ENCODE peak calls at places on chromosome 13, in ten cellular contexts. Z, B, G, F, X, N, T, D, A and W are unnamed samples. For H3K9me3, the result is how much of the 10 kb centered on the place peaks cover.

GRCh38 chr13:98937911-98938381 is 39.9 kb downstream of the DOCK9 start:
- DNase-seq in N (no peak), X (peak), D (no peak), G (no peak), F (no peak), A (no peak), T (no peak), B (no peak), Z (no peak), W (no peak)

GRCh38 chr13:38872693-38873092 is 117.9 kb downstream of the STOML3 start:
- DNase-seq in X (peak), F (peak), B (no peak), T (no peak), D (peak), N (peak), G (peak), A (no peak), Z (no peak), W (no peak)

GRCh38 chr13:41405367-41405766 is 52.0 kb upstream of the RGCC start:
- DNase-seq in F (no peak), D (no peak), T (no peak), X (no peak), B (no peak), G (no peak), Z (no peak), A (no peak), N (no peak), W (no peak)

GRCh38 chr13:83498486-83499190 is 383.6 kb downstream of the SLITRK1 start:
- DNase-seq in G (no peak), N (no peak), F (no peak), T (no peak), D (no peak), A (no peak), B (no peak), X (peak), Z (no peak), W (no peak)

GRCh38 chr13:46613409-46614049 is 60.6 kb downstream of the LRCH1 start:
- DNase-seq in F (no peak), N (no peak), X (peak), G (no peak), D (no peak), A (no peak), Z (no peak), B (no peak), T (no peak), W (no peak)

GRCh38 chr13:70203661-70204229 is 95.5 kb upstream of the KLHL1 start:
- DNase-seq in Z (no peak), N (peak), X (no peak), T (no peak), G (no peak), B (no peak), D (no peak), A (no peak), F (no peak), W (no peak)

GRCh38 chr13:41461527-41462124 is 4.3 kb downstream of the RGCC start:
- DNase-seq in D (no peak), A (no peak), T (no peak), B (no peak), Z (no peak), G (no peak), N (no peak), X (no peak), F (no peak), W (no peak)

GRCh38 chr13:49569993-49570689 is 15.2 kb downstream of the RCBTB1 start:
- DNase-seq in D (no peak), N (no peak), B (no peak), G (no peak), F (no peak), Z (no peak), T (no peak), X (no peak), A (no peak), W (no peak)

GRCh38 chr13:96810104-96810503 is 184.2 kb downstream of the OXGR1 start:
- DNase-seq in A (no peak), Z (no peak), X (no peak), G (no peak), B (no peak), D (no peak), T (no peak), F (no peak), N (no peak), W (no peak)

GRCh38 chr13:20721454-20722357 is 18.2 kb downstream of the IL17D start:
- DNase-seq in N (no peak), B (no peak), T (peak), Z (peak), F (peak), A (no peak), X (peak), G (no peak), D (peak), W (no peak)

GRCh38 chr13:26946675-26947342 is 186.2 kb upstream of the GPR12 start:
- DNase-seq in D (no peak), N (no peak), A (no peak), F (no peak), Z (no peak), X (peak), T (peak), G (no peak), B (no peak), W (no peak)

GRCh38 chr13:26695360-26695705 is 65.3 kb downstream of the GPR12 start:
- DNase-seq in G (no peak), X (no peak), T (no peak), Z (no peak), N (no peak), B (no peak), D (no peak), F (no peak), A (no peak), W (no peak)

GRCh38 chr13:39501711-39502324 is 101.2 kb downstream of the LHFPL6 start:
- DNase-seq in D (peak), N (no peak), B (no peak), F (peak), Z (no peak), T (no peak), A (no peak), G (no peak), X (no peak), W (no peak)

GRCh38 chr13:109500146-109500773 is 286.1 kb downstream of the IRS2 start:
- DNase-seq in D (no peak), G (no peak), N (peak), T (no peak), A (no peak), Z (no peak), X (peak), B (no peak), F (no peak), W (no peak)

GRCh38 chr13:80654638-80655249 is 313.8 kb upstream of the SPRY2 start:
- DNase-seq in G (no peak), D (peak), A (no peak), X (no peak), B (no peak), Z (no peak), F (no peak), T (no peak), N (no peak), W (no peak)

GRCh38 chr13:39401091-39401647 is 201.8 kb downstream of the LHFPL6 start:
- DNase-seq in T (no peak), F (no peak), G (no peak), A (no peak), D (no peak), X (no peak), N (no peak), Z (no peak), B (no peak), W (no peak)

GRCh38 chr13:83819611-83820010 is 62.7 kb downstream of the SLITRK1 start:
- DNase-seq in N (no peak), D (no peak), F (no peak), A (no peak), X (peak), T (no peak), G (no peak), Z (no peak), B (no peak), W (no peak)

GRCh38 chr13:37187110-37187509 is 81.6 kb upstream of the CSNK1A1L start:
- DNase-seq in X (no peak), Z (no peak), N (no peak), B (no peak), T (no peak), F (no peak), A (no peak), G (no peak), D (no peak), W (no peak)

GRCh38 chr13:26529441-26529840 is 28.0 kb upstream of the WASF3 start:
- DNase-seq in F (peak), G (no peak), A (no peak), Z (no peak), B (no peak), D (peak), N (no peak), T (no peak), X (peak), W (no peak)

GRCh38 chr13:113802090-113802531 is 43.1 kb downstream of the TMEM255B start:
- DNase-seq in Z (peak), T (peak), F (peak), G (no peak), X (peak), B (no peak), D (peak), A (no peak), N (peak), W (peak)

GRCh38 chr13:52158629-52159158 is 703 bp downstream of the NEK3 start:
- DNase-seq in N (no peak), Z (peak), A (no peak), D (peak), G (no peak), F (peak), T (peak), X (peak), B (peak), W (no peak)

GRCh38 chr13:114064516-114065140 is 67.8 kb downstream of the RASA3 start:
- DNase-seq in B (peak), X (peak), Z (no peak), D (peak), N (peak), A (no peak), G (no peak), T (peak), F (peak), W (no peak)

GRCh38 chr13:66425741-66426140 is 804.4 kb downstream of the PCDH9 start:
- DNase-seq in D (no peak), G (no peak), Z (no peak), N (no peak), T (no peak), A (no peak), B (no peak), X (peak), F (no peak), W (no peak)

GRCh38 chr13:70894258-70894657 is 786.0 kb upstream of the KLHL1 start:
- DNase-seq in T (no peak), D (no peak), B (no peak), N (no peak), F (no peak), A (no peak), G (no peak), X (no peak), Z (no peak), W (no peak)

GRCh38 chr13:84645196-84646071 is 763.2 kb upstream of the SLITRK1 start:
- DNase-seq in N (no peak), F (no peak), A (no peak), B (no peak), Z (no peak), T (no peak), X (no peak), D (no peak), G (no peak), W (no peak)

GRCh38 chr13:21043898-21044297 is 17.5 kb downstream of the LATS2 start:
- DNase-seq in D (no peak), Z (no peak), G (no peak), F (no peak), N (no peak), T (no peak), A (no peak), B (no peak), X (peak), W (no peak)

GRCh38 chr13:102774596-102775375 is 1.2 kb upstream of the TEX30 start:
- DNase-seq in D (no peak), N (no peak), G (no peak), F (no peak), A (no peak), Z (no peak), B (no peak), X (no peak), T (no peak), W (no peak)

DNA sequence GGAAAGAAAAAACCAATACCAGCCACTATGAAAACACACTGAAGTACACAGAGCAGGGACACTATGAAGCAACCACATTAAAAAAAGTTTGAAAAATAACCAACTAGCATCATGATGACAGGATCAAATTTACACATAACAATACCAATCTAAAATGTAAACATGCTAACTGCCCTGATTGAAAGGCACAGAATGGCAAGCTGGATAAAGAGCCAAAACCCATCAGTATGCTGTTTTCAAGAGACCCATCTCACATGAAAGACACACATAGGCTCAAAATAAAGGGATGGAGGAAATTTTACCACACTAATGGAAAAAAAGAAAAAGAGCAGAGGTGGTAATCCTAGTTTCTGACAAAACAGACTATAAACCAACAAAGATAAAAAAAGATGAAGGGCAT is 291.3 kb downstream of the SLC7A1 start:
- DNase-seq in A (no peak), F (no peak), N (no peak), X (no peak), B (no peak), G (no peak), Z (no peak), D (no peak), T (no peak), W (no peak)
- H3K9me3 ChIP-seq in A (under half), F (under half), N (under half), X (under half), B (under half), G (under half), Z (under half), D (under half), T (under half), W (under half)

GRCh38 chr13:31314961-31315360 is 115.2 kb downstream of the B3GLCT start:
- DNase-seq in B (no peak), Z (no peak), T (no peak), A (no peak), N (no peak), F (no peak), G (no peak), X (no peak), D (no peak), W (no peak)
- H3K9me3 ChIP-seq in B (under half), Z (under half), T (under half), A (under half), N (under half), F (under half), G (under half), X (under half), D (under half), W (under half)

GRCh38 chr13:95357875-95358274 is 56.6 kb upstream of the ABCC4 start:
- DNase-seq in N (no peak), D (no peak), T (no peak), X (no peak), B (no peak), F (no peak), Z (no peak), G (no peak), A (no peak), W (no peak)
- H3K9me3 ChIP-seq in N (under half), D (under half), T (under half), X (under half), B (under half), F (under half), Z (under half), G (under half), A (under half), W (under half)

GRCh38 chr13:112332727-112333126 is 43.4 kb upstream of the SPACA7 start:
- DNase-seq in X (no peak), G (no peak), B (no peak), Z (no peak), A (no peak), F (no peak), T (no peak), N (no peak), D (no peak), W (no peak)
- H3K9me3 ChIP-seq in X (under half), G (under half), B (under half), Z (under half), A (under half), F (under half), T (under half), N (under half), D (under half), W (under half)

GRCh38 chr13:29195459-29195858 is 375.3 kb downstream of the MTUS2 start:
- DNase-seq in T (no peak), N (no peak), A (no peak), Z (no peak), F (no peak), X (no peak), D (no peak), B (no peak), G (no peak), W (no peak)
- H3K9me3 ChIP-seq in T (under half), N (under half), A (under half), Z (under half), F (under half), X (under half), D (under half), B (under half), G (under half), W (under half)

DNA sequence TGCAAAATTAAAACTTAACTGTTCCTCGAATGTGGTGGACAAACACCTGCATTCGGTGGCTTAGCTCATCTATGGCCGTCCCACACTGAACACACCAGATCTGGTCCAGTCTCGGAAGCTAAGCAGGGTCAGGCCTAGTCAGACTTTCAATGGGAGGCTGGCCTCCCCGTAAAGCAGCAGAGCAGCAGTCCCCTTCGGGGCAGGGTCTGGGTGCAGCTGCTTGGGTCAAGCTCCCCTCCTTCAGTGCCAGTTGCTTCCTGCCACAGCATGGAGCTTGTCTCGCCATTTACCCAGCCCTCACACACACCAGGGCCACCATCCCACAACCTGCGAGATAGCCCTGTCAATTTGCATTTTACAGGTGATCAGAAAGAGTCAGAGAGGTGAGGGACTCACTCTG is 93.2 kb downstream of the TUBA3C start:
- DNase-seq in A (no peak), T (no peak), D (no peak), Z (no peak), G (no peak), N (no peak), B (no peak), X (no peak), F (no peak), W (no peak)
- H3K9me3 ChIP-seq in A (under half), T (under half), D (under half), Z (under half), G (under half), N (under half), B (under half), X (under half), F (under half), W (under half)

DNA sequence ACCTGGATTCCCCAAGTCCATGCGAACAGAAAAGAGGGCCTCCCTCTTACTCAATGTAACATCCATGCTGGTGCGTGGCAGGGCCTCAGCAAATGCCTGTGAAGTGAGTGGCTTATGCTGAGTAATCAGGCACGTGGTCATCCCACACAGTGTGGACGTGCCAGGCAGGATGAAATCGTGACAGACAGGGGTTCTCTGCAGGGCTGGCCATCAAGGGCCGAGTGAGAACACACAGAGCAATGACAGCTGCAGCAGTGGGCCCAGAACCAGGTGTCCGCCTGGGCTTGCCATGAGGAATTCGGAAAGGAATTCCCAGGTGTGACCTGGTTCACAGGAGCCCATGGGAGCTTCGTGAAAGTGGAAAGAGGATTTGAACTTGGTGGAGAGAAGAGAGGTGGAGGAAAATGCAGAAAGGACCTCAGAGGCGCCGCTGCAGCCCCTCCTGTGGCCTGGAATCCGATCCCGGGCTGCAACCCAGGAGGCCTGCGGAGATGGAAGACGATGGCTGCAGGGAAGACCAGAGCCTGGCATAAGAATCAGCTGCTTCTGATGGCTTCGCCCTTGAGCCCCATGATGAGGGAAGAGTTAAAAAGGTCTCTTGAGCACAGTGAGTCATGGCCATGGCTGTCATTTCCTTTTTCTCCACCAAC is 34.6 kb upstream of the SOX1 start:
- DNase-seq in G (no peak), A (no peak), D (no peak), B (no peak), N (no peak), X (no peak), Z (no peak), F (no peak), T (no peak), W (peak)
- H3K9me3 ChIP-seq in G (under half), A (under half), D (under half), B (under half), N (under half), X (under half), Z (under half), F (under half), T (under half), W (under half)